ENCODE peak calls at places on chromosomes 16 and 17, in nine cellular contexts. One of them, this sample, is unnamed.

GRCh38 chr17:1077536-1078061 is 80.7 kb downstream of the TIMM22 start:
- DNase-seq in A549: no peak
- DNase-seq in psoas muscle: peak; percentile 4
- DNase-seq in tibial nerve: no peak
- DNase-seq in CD8-positive, alpha-beta memory T cell: no peak
- DNase-seq in body of pancreas: no peak
- DNase-seq in GM23248: no peak
- DNase-seq in small intestine: no peak
- DNase-seq in spleen: peak; percentile 32
- DNase-seq in this sample: no peak

GRCh38 chr17:7538891-7539290 is 10.0 kb upstream of the TNFSF12 start:
- DNase-seq in spleen: no peak
- DNase-seq in A549: no peak
- DNase-seq in tibial nerve: no peak
- DNase-seq in small intestine: no peak
- DNase-seq in GM23248: peak; percentile 23
- DNase-seq in psoas muscle: no peak
- DNase-seq in CD8-positive, alpha-beta memory T cell: no peak
- DNase-seq in body of pancreas: no peak
- DNase-seq in this sample: no peak

GRCh38 chr16:8892101-8892575 is 10.0 kb downstream of the LITAFD start:
- DNase-seq in body of pancreas: no peak
- DNase-seq in A549: no peak
- DNase-seq in small intestine: no peak
- DNase-seq in psoas muscle: peak; percentile 53
- DNase-seq in CD8-positive, alpha-beta memory T cell: no peak
- DNase-seq in tibial nerve: no peak
- DNase-seq in spleen: peak; percentile 83
- DNase-seq in GM23248: no peak
- DNase-seq in this sample: no peak

GRCh38 chr17:36674278-36674650 is 72.9 kb downstream of the MRM1 start:
- DNase-seq in A549: no peak
- DNase-seq in CD8-positive, alpha-beta memory T cell: peak; percentile 75
- DNase-seq in GM23248: no peak
- DNase-seq in spleen: no peak
- DNase-seq in psoas muscle: no peak
- DNase-seq in tibial nerve: no peak
- DNase-seq in small intestine: peak; percentile 16
- DNase-seq in body of pancreas: no peak
- DNase-seq in this sample: no peak

GRCh38 chr16:57799619-57800212 is 2.6 kb downstream of the KIFC3 start:
- DNase-seq in GM23248: no peak
- DNase-seq in CD8-positive, alpha-beta memory T cell: no peak
- DNase-seq in A549: no peak
- DNase-seq in small intestine: no peak
- DNase-seq in psoas muscle: no peak
- DNase-seq in body of pancreas: no peak
- DNase-seq in tibial nerve: no peak
- DNase-seq in spleen: no peak
- DNase-seq in this sample: no peak

GRCh38 chr17:74427048-74427762 is 4.7 kb upstream of the GPRC5C start:
- DNase-seq in body of pancreas: peak; percentile 85
- DNase-seq in spleen: no peak
- DNase-seq in GM23248: no peak
- DNase-seq in tibial nerve: no peak
- DNase-seq in A549: no peak
- DNase-seq in psoas muscle: peak; percentile 50
- DNase-seq in small intestine: peak; percentile 93
- DNase-seq in CD8-positive, alpha-beta memory T cell: no peak
- DNase-seq in this sample: no peak

GRCh38 chr16:28844226-28844885 is 1.8 kb downstream of the TUFM start:
- DNase-seq in body of pancreas: no peak
- DNase-seq in tibial nerve: no peak
- DNase-seq in psoas muscle: no peak
- DNase-seq in CD8-positive, alpha-beta memory T cell: no peak
- DNase-seq in spleen: peak; percentile 63
- DNase-seq in small intestine: no peak
- DNase-seq in GM23248: no peak
- DNase-seq in A549: no peak
- DNase-seq in this sample: no peak

GRCh38 chr17:55442462-55442861 is 20.8 kb upstream of the MMD start:
- DNase-seq in small intestine: no peak
- DNase-seq in A549: no peak
- DNase-seq in body of pancreas: no peak
- DNase-seq in GM23248: no peak
- DNase-seq in spleen: no peak
- DNase-seq in tibial nerve: no peak
- DNase-seq in CD8-positive, alpha-beta memory T cell: no peak
- DNase-seq in psoas muscle: no peak
- DNase-seq in this sample: no peak

GRCh38 chr17:77859411-77859810 is 99.1 kb upstream of the TNRC6C start:
- DNase-seq in CD8-positive, alpha-beta memory T cell: peak; percentile 15
- DNase-seq in small intestine: no peak
- DNase-seq in body of pancreas: no peak
- DNase-seq in GM23248: no peak
- DNase-seq in psoas muscle: no peak
- DNase-seq in tibial nerve: no peak
- DNase-seq in A549: no peak
- DNase-seq in spleen: peak; percentile 32
- DNase-seq in this sample: no peak

GRCh38 chr17:5000237-5000639 is 2.5 kb downstream of the KIF1C start:
- DNase-seq in spleen: no peak
- DNase-seq in psoas muscle: peak; percentile 95
- DNase-seq in body of pancreas: peak; percentile 64
- DNase-seq in GM23248: peak; percentile 27
- DNase-seq in A549: no peak
- DNase-seq in CD8-positive, alpha-beta memory T cell: peak; percentile 36
- DNase-seq in tibial nerve: no peak
- DNase-seq in small intestine: no peak
- DNase-seq in this sample: no peak

GRCh38 chr17:82897514-82898249 is 57.9 kb upstream of the ZNF750 start:
- DNase-seq in A549: no peak
- DNase-seq in body of pancreas: no peak
- DNase-seq in CD8-positive, alpha-beta memory T cell: no peak
- DNase-seq in psoas muscle: no peak
- DNase-seq in tibial nerve: no peak
- DNase-seq in small intestine: no peak
- DNase-seq in GM23248: no peak
- DNase-seq in spleen: no peak
- DNase-seq in this sample: no peak

GRCh38 chr16:58027341-58028167 is 2.0 kb downstream of the MMP15 start:
- DNase-seq in tibial nerve: no peak
- DNase-seq in body of pancreas: peak; percentile 72
- DNase-seq in psoas muscle: peak; percentile 41
- DNase-seq in small intestine: peak; percentile 88
- DNase-seq in A549: peak; percentile 74
- DNase-seq in CD8-positive, alpha-beta memory T cell: no peak
- DNase-seq in GM23248: peak; percentile 43
- DNase-seq in spleen: peak; percentile 73
- DNase-seq in this sample: no peak

GRCh38 chr17:75485688-75486087 is 29.3 kb downstream of the TMEM94 start:
- DNase-seq in small intestine: no peak
- DNase-seq in spleen: peak; percentile 46
- DNase-seq in A549: no peak
- DNase-seq in CD8-positive, alpha-beta memory T cell: no peak
- DNase-seq in GM23248: no peak
- DNase-seq in tibial nerve: no peak
- DNase-seq in psoas muscle: peak; percentile 10
- DNase-seq in body of pancreas: peak; percentile 10
- DNase-seq in this sample: no peak

GRCh38 chr16:86945166-86945900 is 367.0 kb downstream of the FOXL1 start:
- DNase-seq in small intestine: no peak
- DNase-seq in tibial nerve: no peak
- DNase-seq in body of pancreas: no peak
- DNase-seq in GM23248: no peak
- DNase-seq in CD8-positive, alpha-beta memory T cell: no peak
- DNase-seq in psoas muscle: no peak
- DNase-seq in spleen: peak; percentile 45
- DNase-seq in A549: no peak
- DNase-seq in this sample: no peak

GRCh38 chr16:24986512-24987303 is 28.5 kb downstream of the ARHGAP17 start:
- DNase-seq in CD8-positive, alpha-beta memory T cell: no peak
- DNase-seq in small intestine: no peak
- DNase-seq in A549: peak; percentile 31
- DNase-seq in psoas muscle: no peak
- DNase-seq in GM23248: peak; percentile 90
- DNase-seq in tibial nerve: peak; percentile 54
- DNase-seq in spleen: no peak
- DNase-seq in body of pancreas: peak; percentile 30
- DNase-seq in this sample: no peak

GRCh38 chr16:24984903-24985675 is 30.1 kb downstream of the ARHGAP17 start:
- DNase-seq in A549: no peak
- DNase-seq in CD8-positive, alpha-beta memory T cell: no peak
- DNase-seq in small intestine: no peak
- DNase-seq in spleen: no peak
- DNase-seq in body of pancreas: no peak
- DNase-seq in GM23248: peak; percentile 36
- DNase-seq in tibial nerve: no peak
- DNase-seq in psoas muscle: no peak
- DNase-seq in this sample: no peak

GRCh38 chr16:24984101-24984500 is 31.1 kb downstream of the ARHGAP17 start:
- DNase-seq in spleen: no peak
- DNase-seq in tibial nerve: no peak
- DNase-seq in small intestine: no peak
- DNase-seq in CD8-positive, alpha-beta memory T cell: no peak
- DNase-seq in GM23248: no peak
- DNase-seq in body of pancreas: no peak
- DNase-seq in psoas muscle: no peak
- DNase-seq in A549: no peak
- DNase-seq in this sample: no peak

GRCh38 chr16:24980077-24980793 is 34.9 kb downstream of the ARHGAP17 start:
- DNase-seq in tibial nerve: no peak
- DNase-seq in GM23248: peak; percentile 29
- DNase-seq in A549: no peak
- DNase-seq in spleen: peak; percentile 70
- DNase-seq in small intestine: no peak
- DNase-seq in psoas muscle: peak; percentile 53
- DNase-seq in CD8-positive, alpha-beta memory T cell: no peak
- DNase-seq in body of pancreas: peak; percentile 23
- DNase-seq in this sample: no peak

GRCh38 chr16:24983521-24983920 is 31.6 kb downstream of the ARHGAP17 start:
- DNase-seq in body of pancreas: no peak
- DNase-seq in GM23248: no peak
- DNase-seq in A549: no peak
- DNase-seq in psoas muscle: no peak
- DNase-seq in CD8-positive, alpha-beta memory T cell: no peak
- DNase-seq in tibial nerve: no peak
- DNase-seq in small intestine: no peak
- DNase-seq in spleen: no peak
- DNase-seq in this sample: no peak
- H3K27ac ChIP-seq in body of pancreas: no peak overlapping the region
- H3K27ac ChIP-seq in GM23248: no peak overlapping the region
- H3K27ac ChIP-seq in A549: no peak overlapping the region
- H3K27ac ChIP-seq in psoas muscle: peak overlapping the region; percentile 87
- H3K27ac ChIP-seq in CD8-positive, alpha-beta memory T cell: no peak overlapping the region
- H3K27ac ChIP-seq in tibial nerve: peak overlapping the region; percentile 69
- H3K27ac ChIP-seq in small intestine: no peak overlapping the region
- H3K27ac ChIP-seq in spleen: peak overlapping the region; percentile 81
- H3K27ac ChIP-seq in this sample: no peak overlapping the region

GRCh38 chr17:35448899-35449227 is 297 bp upstream of the SLFN13 start:
- DNase-seq in A549: no peak
- DNase-seq in psoas muscle: no peak
- DNase-seq in spleen: no peak
- DNase-seq in CD8-positive, alpha-beta memory T cell: no peak
- DNase-seq in body of pancreas: no peak
- DNase-seq in GM23248: no peak
- DNase-seq in small intestine: no peak
- DNase-seq in tibial nerve: no peak
- DNase-seq in this sample: no peak
- H3K27ac ChIP-seq in A549: no peak overlapping the region
- H3K27ac ChIP-seq in psoas muscle: no peak overlapping the region
- H3K27ac ChIP-seq in spleen: peak overlapping the region; percentile 86
- H3K27ac ChIP-seq in CD8-positive, alpha-beta memory T cell: peak overlapping the region; percentile 41
- H3K27ac ChIP-seq in body of pancreas: no peak overlapping the region
- H3K27ac ChIP-seq in GM23248: no peak overlapping the region
- H3K27ac ChIP-seq in small intestine: no peak overlapping the region
- H3K27ac ChIP-seq in tibial nerve: peak overlapping the region; percentile 41
- H3K27ac ChIP-seq in this sample: no peak overlapping the region

DNA sequence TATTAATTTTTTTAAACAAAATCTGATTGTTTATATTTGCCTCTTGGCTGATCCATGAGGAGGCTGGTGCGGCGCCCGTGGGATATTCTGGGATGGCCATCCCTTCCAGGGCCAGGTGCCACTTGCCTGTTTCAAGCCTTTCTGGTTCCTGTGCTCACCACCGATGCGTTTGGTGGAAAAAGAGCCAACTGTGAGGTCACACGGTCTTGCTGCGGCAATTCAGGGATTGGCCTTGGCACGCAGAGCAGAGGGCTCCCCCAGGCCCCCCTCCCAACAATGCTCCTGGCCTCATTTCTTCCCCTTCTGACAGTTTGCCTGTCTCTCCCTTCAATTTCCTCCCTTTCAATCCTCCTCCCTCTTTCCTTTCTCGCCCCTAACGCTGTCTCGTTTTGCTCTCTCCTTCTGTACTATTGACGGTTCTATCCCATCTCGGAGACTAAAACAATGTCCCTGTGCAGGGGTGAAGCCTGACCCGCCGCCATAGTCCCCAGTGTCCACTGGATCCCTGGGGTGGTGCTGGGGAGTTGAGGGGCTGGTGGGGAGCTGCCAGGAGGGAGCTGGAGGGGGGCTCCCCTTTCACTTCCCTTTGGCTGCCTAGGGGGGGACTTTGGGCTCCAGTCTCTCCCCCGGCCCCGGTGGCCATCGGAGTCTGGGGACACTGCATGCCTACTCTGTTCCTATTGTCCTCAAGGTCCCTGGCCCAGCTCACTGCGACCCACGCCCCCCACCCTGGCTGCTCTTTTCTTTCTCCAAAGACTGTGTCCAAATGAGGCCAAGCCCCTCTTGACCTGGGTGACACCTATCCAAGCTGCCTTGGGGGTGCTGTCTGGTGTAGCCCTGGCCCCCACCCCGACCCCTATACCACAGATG is 13.1 kb downstream of the UBALD1 start:
- DNase-seq in GM23248: peak; percentile 53
- DNase-seq in body of pancreas: peak; percentile 70
- DNase-seq in tibial nerve: peak; percentile 37
- DNase-seq in spleen: peak; percentile 57
- DNase-seq in psoas muscle: no peak
- DNase-seq in CD8-positive, alpha-beta memory T cell: no peak
- DNase-seq in A549: no peak
- DNase-seq in small intestine: no peak
- DNase-seq in this sample: no peak
- H3K27ac ChIP-seq in GM23248: no peak overlapping the region
- H3K27ac ChIP-seq in body of pancreas: no peak overlapping the region
- H3K27ac ChIP-seq in tibial nerve: no peak overlapping the region
- H3K27ac ChIP-seq in spleen: no peak overlapping the region
- H3K27ac ChIP-seq in psoas muscle: no peak overlapping the region
- H3K27ac ChIP-seq in CD8-positive, alpha-beta memory T cell: no peak overlapping the region
- H3K27ac ChIP-seq in A549: no peak overlapping the region
- H3K27ac ChIP-seq in small intestine: no peak overlapping the region
- H3K27ac ChIP-seq in this sample: no peak overlapping the region

DNA sequence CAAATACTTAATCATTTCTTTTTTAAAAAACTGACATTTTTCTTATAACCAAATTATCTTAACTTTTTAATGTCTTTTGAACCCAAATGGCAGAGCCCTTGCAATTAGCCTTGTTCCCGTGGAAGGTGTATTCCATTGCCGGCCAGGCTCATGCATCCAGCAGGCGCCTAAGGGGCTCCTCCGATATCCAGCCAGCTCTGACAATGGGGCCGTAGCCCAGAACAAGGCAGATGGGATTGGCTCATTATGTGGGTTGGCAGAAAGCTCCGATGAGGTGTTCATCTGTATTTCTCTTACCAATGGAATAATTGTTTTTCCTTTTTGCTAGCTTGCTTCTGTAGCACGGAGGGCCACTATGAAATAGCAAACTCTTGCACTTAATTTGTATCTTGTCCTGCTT is 208.2 kb upstream of the CHMP6 start:
- DNase-seq in tibial nerve: no peak
- DNase-seq in small intestine: no peak
- DNase-seq in psoas muscle: no peak
- DNase-seq in GM23248: peak; percentile 74
- DNase-seq in body of pancreas: no peak
- DNase-seq in CD8-positive, alpha-beta memory T cell: no peak
- DNase-seq in A549: no peak
- DNase-seq in spleen: no peak
- DNase-seq in this sample: no peak
- H3K27ac ChIP-seq in tibial nerve: no peak overlapping the region
- H3K27ac ChIP-seq in small intestine: no peak overlapping the region
- H3K27ac ChIP-seq in psoas muscle: peak overlapping the region; percentile 70
- H3K27ac ChIP-seq in GM23248: peak overlapping the region; percentile 47
- H3K27ac ChIP-seq in body of pancreas: no peak overlapping the region
- H3K27ac ChIP-seq in CD8-positive, alpha-beta memory T cell: no peak overlapping the region
- H3K27ac ChIP-seq in A549: no peak overlapping the region
- H3K27ac ChIP-seq in spleen: no peak overlapping the region
- H3K27ac ChIP-seq in this sample: no peak overlapping the region